ENCODE peak calls at places on chromosomes 5 and 9, in four cellular contexts. C is NCI-H524; T is activated CD8-positive, alpha-beta memory T cell treated with anti-CD3 and anti-CD28 coated beads for 48 hours; M is H54. G is an unnamed sample.

GRCh38 chr9:37840560-37841194 is 40.1 kb downstream of the DCAF10 start:
- DNase-seq in C (no peak), T (no peak), M (no peak), G (no peak)

GRCh38 chr5:41252036-41252435 is 38.7 kb upstream of the C6 start:
- DNase-seq in C (no peak), T (no peak), M (no peak), G (no peak)

GRCh38 chr9:94002316-94003140 is 47.4 kb upstream of the BARX1 start:
- DNase-seq in C (peak; percentile 64), T (no peak), M (peak; percentile 42), G (peak; percentile 6)

GRCh38 chr5:73940026-73940425 is 314.0 kb downstream of the ARHGEF28 start:
- DNase-seq in C (no peak), T (no peak), M (no peak), G (no peak)

GRCh38 chr5:1797855-1798254 is 1.8 kb downstream of the MRPL36 start:
- DNase-seq in C (no peak), T (no peak), M (no peak), G (no peak)

GRCh38 chr9:129201289-129201688 is 23.2 kb upstream of the IER5L start:
- DNase-seq in C (no peak), T (no peak), M (no peak), G (no peak)

GRCh38 chr5:1948663-1949191 is 66.0 kb upstream of the IRX4 start:
- DNase-seq in C (no peak), T (no peak), M (no peak), G (no peak)

GRCh38 chr5:142611154-142611553 is 74.7 kb downstream of the FGF1 start:
- DNase-seq in C (peak; percentile 33), T (peak; percentile 50), M (peak; percentile 51), G (peak; percentile 37)

GRCh38 chr9:122954253-122954691 is 13.5 kb downstream of the RABGAP1 start:
- DNase-seq in C (no peak), T (no peak), M (peak; percentile 13), G (no peak)

GRCh38 chr5:31270396-31270795 is 76.9 kb downstream of the CDH6 start:
- DNase-seq in C (no peak), T (no peak), M (no peak), G (no peak)

GRCh38 chr5:132090107-132090506 is 16.5 kb downstream of the CSF2 start:
- DNase-seq in C (no peak), T (no peak), M (peak; percentile 59), G (no peak)

GRCh38 chr5:135813758-135814157 is 20.7 kb upstream of the SLC25A48 start:
- DNase-seq in C (no peak), T (no peak), M (no peak), G (no peak)

GRCh38 chr5:112534564-112534963 is 115.5 kb upstream of the EPB41L4A start:
- DNase-seq in C (no peak), T (no peak), M (no peak), G (no peak)

GRCh38 chr5:15304066-15304731 is 195.8 kb upstream of the FBXL7 start:
- DNase-seq in C (no peak), T (no peak), M (no peak), G (no peak)

GRCh38 chr5:86757824-86758223 is 140.1 kb downstream of the COX7C start:
- DNase-seq in C (peak; percentile 63), T (no peak), M (no peak), G (no peak)

GRCh38 chr9:125785187-125785840 is 38.1 kb downstream of the PBX3 start:
- DNase-seq in C (no peak), T (peak; percentile 8), M (no peak), G (no peak)

GRCh38 chr5:119275873-119276214 is 80.0 kb upstream of the TNFAIP8 start:
- DNase-seq in C (no peak), T (no peak), M (no peak), G (no peak)

G was measured in caudate nucleus.